ENCODE peak calls at places on chromosomes 4 and X, in five cellular contexts. One of them, this sample, is unnamed.

GRCh38 chr4:119124314-119124713 is 11.3 kb upstream of the MYOZ2 start:
- DNase-seq in mesenchymal stem cell: peak
- DNase-seq in IMR-90: no peak
- DNase-seq in H9: no peak
- DNase-seq in neuronal stem cell: no peak
- DNase-seq in this sample: peak

GRCh38 chr4:88007304-88008132 is at the start of gene PKD2:
- DNase-seq in mesenchymal stem cell: peak
- DNase-seq in IMR-90: peak
- DNase-seq in H9: peak
- DNase-seq in neuronal stem cell: peak
- DNase-seq in this sample: peak

GRCh38 chr4:113452868-113453620 is 308.5 kb downstream of the CAMK2D start:
- DNase-seq in mesenchymal stem cell: peak
- DNase-seq in IMR-90: peak
- DNase-seq in H9: peak
- DNase-seq in neuronal stem cell: no peak
- DNase-seq in this sample: peak

GRCh38 chr4:140186651-140187315 is 32.8 kb upstream of the MAML3 start:
- DNase-seq in mesenchymal stem cell: peak
- DNase-seq in IMR-90: peak
- DNase-seq in H9: no peak
- DNase-seq in neuronal stem cell: no peak
- DNase-seq in this sample: no peak

GRCh38 chrX:40167240-40168182 is 69.8 kb upstream of the BCOR start:
- DNase-seq in mesenchymal stem cell: peak
- DNase-seq in IMR-90: no peak
- DNase-seq in H9: peak
- DNase-seq in neuronal stem cell: no peak
- DNase-seq in this sample: peak

GRCh38 chr4:121272526-121272925 is 108.3 kb downstream of the QRFPR start:
- DNase-seq in mesenchymal stem cell: peak
- DNase-seq in IMR-90: peak
- DNase-seq in H9: no peak
- DNase-seq in neuronal stem cell: no peak
- DNase-seq in this sample: peak

GRCh38 chrX:74535633-74536141 is 78.7 kb downstream of the RLIM start:
- DNase-seq in mesenchymal stem cell: peak
- DNase-seq in IMR-90: peak
- DNase-seq in H9: peak
- DNase-seq in neuronal stem cell: no peak
- DNase-seq in this sample: peak

GRCh38 chrX:68292471-68292870 is 140.8 kb downstream of the OPHN1 start:
- DNase-seq in mesenchymal stem cell: no peak
- DNase-seq in IMR-90: peak
- DNase-seq in H9: no peak
- DNase-seq in neuronal stem cell: no peak
- DNase-seq in this sample: peak

GRCh38 chr4:114277690-114278089 is 298.2 kb upstream of the ARSJ start:
- DNase-seq in mesenchymal stem cell: no peak
- DNase-seq in IMR-90: peak
- DNase-seq in H9: no peak
- DNase-seq in neuronal stem cell: no peak
- DNase-seq in this sample: no peak

GRCh38 chr4:158630893-158631292 is 40.8 kb downstream of the C4orf46 start:
- DNase-seq in mesenchymal stem cell: no peak
- DNase-seq in IMR-90: peak
- DNase-seq in H9: no peak
- DNase-seq in neuronal stem cell: no peak
- DNase-seq in this sample: no peak

GRCh38 chr4:141435446-141436225 is 200.7 kb upstream of the IL15 start:
- DNase-seq in mesenchymal stem cell: peak
- DNase-seq in IMR-90: no peak
- DNase-seq in H9: no peak
- DNase-seq in neuronal stem cell: no peak
- DNase-seq in this sample: no peak

GRCh38 chrX:38236901-38237615 is 16.4 kb upstream of the SRPX start:
- DNase-seq in mesenchymal stem cell: no peak
- DNase-seq in IMR-90: no peak
- DNase-seq in H9: no peak
- DNase-seq in neuronal stem cell: no peak
- DNase-seq in this sample: no peak

GRCh38 chr4:173370130-173370476 is 651 bp upstream of the SAP30 start:
- DNase-seq in mesenchymal stem cell: no peak
- DNase-seq in IMR-90: no peak
- DNase-seq in H9: no peak
- DNase-seq in neuronal stem cell: no peak
- DNase-seq in this sample: no peak

GRCh38 chr4:74770511-74770910 is 23.8 kb downstream of the BTC start:
- DNase-seq in mesenchymal stem cell: no peak
- DNase-seq in IMR-90: no peak
- DNase-seq in H9: no peak
- DNase-seq in neuronal stem cell: no peak
- DNase-seq in this sample: no peak

GRCh38 chr4:11072999-11073398 is 355.7 kb downstream of the HS3ST1 start:
- DNase-seq in mesenchymal stem cell: no peak
- DNase-seq in IMR-90: no peak
- DNase-seq in H9: no peak
- DNase-seq in neuronal stem cell: no peak
- DNase-seq in this sample: no peak

GRCh38 chr4:105952596-105952995 is 57.3 kb downstream of the NPNT start:
- DNase-seq in mesenchymal stem cell: no peak
- DNase-seq in IMR-90: no peak
- DNase-seq in H9: no peak
- DNase-seq in neuronal stem cell: no peak
- DNase-seq in this sample: no peak
- H3K9ac ChIP-seq in mesenchymal stem cell: no peak
- H3K9ac ChIP-seq in IMR-90: no peak
- H3K9ac ChIP-seq in H9: no peak
- H3K9ac ChIP-seq in neuronal stem cell: no peak
- H3K9ac ChIP-seq in this sample: no peak

GRCh38 chr4:1538096-1538410 is 131.8 kb upstream of the NKX1-1 start:
- DNase-seq in mesenchymal stem cell: no peak
- DNase-seq in IMR-90: no peak
- DNase-seq in H9: no peak
- DNase-seq in neuronal stem cell: no peak
- DNase-seq in this sample: no peak
- H4K8ac ChIP-seq in mesenchymal stem cell: no peak
- H4K8ac ChIP-seq in IMR-90: no peak
- H4K8ac ChIP-seq in H9: no peak
- H4K8ac ChIP-seq in neuronal stem cell: peak
- H4K8ac ChIP-seq in this sample: no peak

DNA sequence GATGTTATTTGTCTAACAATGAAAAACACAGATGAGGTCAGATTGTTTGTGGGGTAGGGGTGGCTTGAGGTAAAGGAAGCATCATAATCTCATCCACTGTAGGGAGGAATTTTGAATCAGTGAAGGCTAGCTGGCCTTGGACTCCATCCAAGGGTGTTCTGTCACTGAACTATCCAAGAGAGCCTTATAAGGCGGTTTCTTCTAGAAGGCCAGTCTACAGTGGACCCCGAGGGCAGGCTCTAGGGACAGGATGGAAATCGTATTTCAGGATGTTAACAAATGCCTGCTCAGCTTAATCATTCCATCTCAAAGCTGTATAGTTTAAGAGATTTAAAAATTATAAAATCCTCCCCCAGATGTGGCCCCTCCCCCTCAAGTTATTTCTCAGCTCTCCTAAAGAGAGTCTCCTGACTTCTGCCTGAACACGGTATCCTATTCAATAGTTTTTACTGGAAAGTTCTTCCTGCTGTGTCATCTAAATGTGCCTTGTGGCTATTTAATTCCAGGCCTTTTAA is 8.1 kb downstream of the IGFBP7 start:
- DNase-seq in mesenchymal stem cell: peak
- DNase-seq in IMR-90: peak
- DNase-seq in H9: no peak
- DNase-seq in neuronal stem cell: no peak
- DNase-seq in this sample: no peak
- H3K9ac ChIP-seq in mesenchymal stem cell: peak
- H3K9ac ChIP-seq in IMR-90: no peak
- H3K9ac ChIP-seq in H9: no peak
- H3K9ac ChIP-seq in neuronal stem cell: no peak
- H3K9ac ChIP-seq in this sample: no peak

GRCh38 chr4:15938640-15939039 is at the start of gene FGFBP1:
- DNase-seq in mesenchymal stem cell: no peak
- DNase-seq in IMR-90: no peak
- DNase-seq in H9: no peak
- DNase-seq in neuronal stem cell: no peak
- DNase-seq in this sample: no peak

GRCh38 chr4:15935504-15936392 is 2.8 kb downstream of the FGFBP1 start:
- DNase-seq in mesenchymal stem cell: no peak
- DNase-seq in IMR-90: peak
- DNase-seq in H9: no peak
- DNase-seq in neuronal stem cell: no peak
- DNase-seq in this sample: no peak

GRCh38 chr4:15934259-15934658 is 4.3 kb downstream of the FGFBP1 start:
- DNase-seq in mesenchymal stem cell: no peak
- DNase-seq in IMR-90: no peak
- DNase-seq in H9: no peak
- DNase-seq in neuronal stem cell: no peak
- DNase-seq in this sample: no peak

GRCh38 chr4:15938182-15938581 is 358 bp downstream of the FGFBP1 start:
- DNase-seq in mesenchymal stem cell: no peak
- DNase-seq in IMR-90: no peak
- DNase-seq in H9: peak
- DNase-seq in neuronal stem cell: no peak
- DNase-seq in this sample: peak

DNA sequence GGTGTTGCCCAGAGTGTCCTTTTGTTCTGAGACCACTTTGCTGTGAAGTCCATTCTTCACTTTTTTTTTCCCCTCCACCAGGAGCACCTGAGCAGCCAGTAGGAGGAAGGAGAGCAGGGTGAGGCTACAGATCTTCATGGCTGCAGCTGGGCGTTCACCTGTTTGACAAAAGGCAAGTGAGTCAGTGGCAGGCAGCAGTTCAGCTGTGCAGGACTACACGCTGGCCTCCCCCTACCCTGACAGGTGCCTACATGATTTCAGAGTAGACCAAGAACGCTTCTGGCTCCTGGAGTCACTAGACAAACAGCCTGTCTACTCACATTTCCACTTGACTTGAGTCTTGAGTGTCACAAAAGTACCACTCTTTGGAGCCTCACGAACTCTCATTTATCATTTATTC is 2.0 kb downstream of the FGFBP1 start:
- DNase-seq in mesenchymal stem cell: no peak
- DNase-seq in IMR-90: no peak
- DNase-seq in H9: no peak
- DNase-seq in neuronal stem cell: no peak
- DNase-seq in this sample: no peak
- H4K8ac ChIP-seq in mesenchymal stem cell: no peak
- H4K8ac ChIP-seq in IMR-90: no peak
- H4K8ac ChIP-seq in H9: no peak
- H4K8ac ChIP-seq in neuronal stem cell: no peak
- H4K8ac ChIP-seq in this sample: no peak

DNA sequence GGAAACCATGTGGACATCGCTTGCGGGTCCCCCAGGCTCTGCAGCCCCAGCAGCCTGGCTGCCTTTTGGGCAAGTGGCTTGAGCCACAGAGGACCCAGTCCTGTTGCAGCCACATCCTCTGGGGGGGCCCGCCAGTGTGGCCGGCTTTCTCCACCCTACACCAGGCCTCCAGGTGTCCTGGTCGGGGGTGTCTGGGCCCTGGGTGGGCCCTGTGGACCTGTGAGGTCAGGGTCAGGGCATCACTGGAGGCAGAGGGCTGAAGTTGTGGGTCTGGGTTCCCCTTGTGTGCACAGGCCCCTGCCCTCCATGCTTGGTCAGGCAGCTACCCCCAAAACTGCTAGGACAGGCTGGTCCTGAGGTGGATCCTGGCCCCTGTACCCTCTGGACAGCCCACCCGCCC is 3.3 kb upstream of the MSANTD1 start:
- DNase-seq in mesenchymal stem cell: no peak
- DNase-seq in IMR-90: no peak
- DNase-seq in H9: no peak
- DNase-seq in neuronal stem cell: no peak
- DNase-seq in this sample: no peak
- H3K9ac ChIP-seq in mesenchymal stem cell: no peak
- H3K9ac ChIP-seq in IMR-90: no peak
- H3K9ac ChIP-seq in H9: no peak
- H3K9ac ChIP-seq in neuronal stem cell: no peak
- H3K9ac ChIP-seq in this sample: no peak

DNA sequence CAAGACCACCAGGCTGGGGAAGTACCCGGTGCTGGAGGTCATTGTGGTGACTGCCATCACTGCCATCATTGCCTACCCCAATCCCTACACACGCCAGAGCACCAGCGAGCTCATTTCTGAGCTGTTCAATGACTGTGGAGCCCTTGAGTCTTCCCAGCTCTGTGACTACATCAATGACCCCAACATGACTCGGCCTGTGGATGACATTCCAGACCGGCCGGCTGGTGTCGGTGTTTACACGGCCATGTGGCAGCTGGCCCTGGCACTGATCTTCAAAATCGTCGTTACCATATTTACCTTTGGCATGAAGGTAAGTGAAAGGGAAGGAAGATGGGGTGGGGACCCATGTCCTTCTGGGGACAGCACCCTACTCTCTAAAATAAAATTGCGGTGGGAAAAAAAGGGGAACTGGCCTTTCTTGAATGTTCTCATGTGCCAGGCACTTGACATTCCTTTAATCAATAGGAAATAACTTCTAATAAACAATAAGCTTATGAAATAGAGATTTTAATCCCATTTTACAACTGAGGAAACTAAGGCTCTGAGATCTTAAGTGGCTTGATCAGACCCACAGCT is 51.6 kb downstream of the CLCN4 start:
- DNase-seq in mesenchymal stem cell: no peak
- DNase-seq in IMR-90: no peak
- DNase-seq in H9: no peak
- DNase-seq in neuronal stem cell: no peak
- DNase-seq in this sample: no peak
- H4K8ac ChIP-seq in mesenchymal stem cell: no peak
- H4K8ac ChIP-seq in IMR-90: no peak
- H4K8ac ChIP-seq in H9: no peak
- H4K8ac ChIP-seq in neuronal stem cell: no peak
- H4K8ac ChIP-seq in this sample: no peak

DNA sequence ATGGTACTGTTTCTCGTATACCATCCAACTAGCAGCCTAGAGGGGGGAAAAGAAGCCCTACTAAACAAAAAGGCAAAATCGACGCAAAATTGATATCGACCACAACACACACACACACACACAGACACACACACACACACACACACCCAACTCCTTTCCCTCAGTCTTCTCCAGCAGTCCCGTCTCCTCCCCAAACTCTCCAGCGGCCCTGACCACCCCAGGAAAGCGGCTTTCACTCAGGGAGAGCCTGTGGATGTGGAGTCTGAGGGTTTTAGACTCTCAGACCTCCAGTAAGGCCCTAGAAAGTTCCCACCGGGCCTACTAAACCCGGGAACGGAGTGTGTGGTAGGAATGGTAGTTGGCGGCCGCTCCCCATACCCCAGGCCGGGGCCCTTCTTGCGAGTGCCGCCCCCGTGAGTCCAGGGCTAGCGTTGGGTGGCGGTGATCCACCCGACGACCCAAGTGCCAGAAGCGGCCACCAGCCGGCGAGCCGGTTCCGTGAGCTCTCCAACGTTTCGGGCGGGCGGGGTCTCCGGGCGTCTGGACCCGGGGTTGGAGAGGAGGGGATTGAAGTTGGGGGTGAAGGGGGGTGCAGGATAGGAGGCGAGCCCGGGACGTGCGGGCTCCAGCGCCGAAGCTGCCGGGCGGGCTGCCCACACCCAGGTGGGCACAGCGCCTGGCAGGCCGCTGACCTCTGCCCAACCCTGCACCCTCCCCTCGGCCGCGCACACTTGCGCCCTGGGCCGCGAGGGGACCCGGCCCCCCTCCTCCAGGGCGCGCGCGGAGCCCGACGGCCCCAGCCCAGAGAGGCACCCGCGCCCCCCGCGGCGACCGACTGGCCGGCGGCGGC is 13.7 kb downstream of the ARX start:
- DNase-seq in mesenchymal stem cell: no peak
- DNase-seq in IMR-90: no peak
- DNase-seq in H9: no peak
- DNase-seq in neuronal stem cell: no peak
- DNase-seq in this sample: no peak
- H3K9ac ChIP-seq in mesenchymal stem cell: no peak
- H3K9ac ChIP-seq in IMR-90: no peak
- H3K9ac ChIP-seq in H9: no peak
- H3K9ac ChIP-seq in neuronal stem cell: no peak
- H3K9ac ChIP-seq in this sample: no peak

This sample was measured in mesendoderm.